ENCODE peak calls at places on chromosomes 1 and 21, in four cellular contexts. One of them, this sample, is unnamed.

GRCh38 chr1:20192364-20192763 is 6.0 kb upstream of the PLA2G2C start:
- DNase-seq in uterus: no peak
- DNase-seq in mammary epithelial cell: peak
- DNase-seq in cardiac muscle cell: no peak
- DNase-seq in this sample: no peak

GRCh38 chr1:18174016-18174415 is 66.4 kb downstream of the IGSF21 start:
- DNase-seq in uterus: no peak
- DNase-seq in mammary epithelial cell: no peak
- DNase-seq in cardiac muscle cell: no peak
- DNase-seq in this sample: no peak

GRCh38 chr1:70528591-70529333 is 117.7 kb downstream of the CTH start:
- DNase-seq in uterus: peak
- DNase-seq in mammary epithelial cell: peak
- DNase-seq in cardiac muscle cell: peak
- DNase-seq in this sample: no peak

GRCh38 chr1:167052389-167052788 is 37.8 kb downstream of the GPA33 start:
- DNase-seq in uterus: no peak
- DNase-seq in mammary epithelial cell: no peak
- DNase-seq in cardiac muscle cell: peak
- DNase-seq in this sample: no peak

GRCh38 chr1:85179517-85179916 is 21.3 kb downstream of the SYDE2 start:
- DNase-seq in uterus: no peak
- DNase-seq in mammary epithelial cell: no peak
- DNase-seq in cardiac muscle cell: no peak
- DNase-seq in this sample: no peak

GRCh38 chr1:59043796-59044195 is 253.1 kb upstream of the FGGY start:
- DNase-seq in uterus: peak
- DNase-seq in mammary epithelial cell: peak
- DNase-seq in cardiac muscle cell: no peak
- DNase-seq in this sample: peak

GRCh38 chr1:205565799-205566198 is 61.3 kb downstream of the CDK18 start:
- DNase-seq in uterus: no peak
- DNase-seq in mammary epithelial cell: no peak
- DNase-seq in cardiac muscle cell: no peak
- DNase-seq in this sample: no peak

GRCh38 chr1:92577251-92577895 is 90.6 kb upstream of the GFI1 start:
- DNase-seq in uterus: no peak
- DNase-seq in mammary epithelial cell: peak
- DNase-seq in cardiac muscle cell: no peak
- DNase-seq in this sample: no peak

GRCh38 chr1:76023669-76024407 is 50.7 kb upstream of the ST6GALNAC3 start:
- DNase-seq in uterus: no peak
- DNase-seq in mammary epithelial cell: peak
- DNase-seq in cardiac muscle cell: no peak
- DNase-seq in this sample: no peak

GRCh38 chr1:28339551-28339950 is 10.7 kb downstream of the MED18 start:
- DNase-seq in uterus: no peak
- DNase-seq in mammary epithelial cell: no peak
- DNase-seq in cardiac muscle cell: no peak
- DNase-seq in this sample: no peak

GRCh38 chr21:44497641-44498243 is 42.3 kb downstream of the KRTAP10-1 start:
- DNase-seq in uterus: no peak
- DNase-seq in mammary epithelial cell: no peak
- DNase-seq in cardiac muscle cell: no peak
- DNase-seq in this sample: peak

GRCh38 chr1:243786546-243786945 is 63.5 kb downstream of the AKT3 start:
- DNase-seq in uterus: no peak
- DNase-seq in mammary epithelial cell: peak
- DNase-seq in cardiac muscle cell: no peak
- DNase-seq in this sample: no peak

GRCh38 chr1:18480315-18481189 is at the start of gene KLHDC7A:
- DNase-seq in uterus: no peak
- DNase-seq in mammary epithelial cell: peak
- DNase-seq in cardiac muscle cell: peak
- DNase-seq in this sample: no peak

GRCh38 chr1:28565040-28565439 is 12.2 kb downstream of the TRNAU1AP start:
- DNase-seq in uterus: no peak
- DNase-seq in mammary epithelial cell: no peak
- DNase-seq in cardiac muscle cell: no peak
- DNase-seq in this sample: no peak

GRCh38 chr1:227428803-227429202 is 110.5 kb upstream of the CDC42BPA start:
- DNase-seq in uterus: peak
- DNase-seq in mammary epithelial cell: no peak
- DNase-seq in cardiac muscle cell: no peak
- DNase-seq in this sample: no peak

GRCh38 chr1:150973826-150974579 is 632 bp downstream of the CERS2 start:
- DNase-seq in uterus: peak
- DNase-seq in mammary epithelial cell: peak
- DNase-seq in cardiac muscle cell: peak
- DNase-seq in this sample: peak

GRCh38 chr1:160127865-160128523 is 12.4 kb downstream of the ATP1A2 start:
- DNase-seq in uterus: no peak
- DNase-seq in mammary epithelial cell: no peak
- DNase-seq in cardiac muscle cell: no peak
- DNase-seq in this sample: peak

GRCh38 chr1:54543729-54544496 is 4.1 kb upstream of the ACOT11 start:
- DNase-seq in uterus: no peak
- DNase-seq in mammary epithelial cell: peak
- DNase-seq in cardiac muscle cell: no peak
- DNase-seq in this sample: no peak

GRCh38 chr1:153598309-153599172 is 14.4 kb downstream of the S100A16 start:
- DNase-seq in uterus: no peak
- DNase-seq in mammary epithelial cell: peak
- DNase-seq in cardiac muscle cell: no peak
- DNase-seq in this sample: no peak

GRCh38 chr1:207454046-207454964 is at the start of gene CR2:
- DNase-seq in uterus: no peak
- DNase-seq in mammary epithelial cell: peak
- DNase-seq in cardiac muscle cell: peak
- DNase-seq in this sample: peak

GRCh38 chr1:172662464-172663109 is 3.7 kb downstream of the FASLG start:
- DNase-seq in uterus: no peak
- DNase-seq in mammary epithelial cell: peak
- DNase-seq in cardiac muscle cell: no peak
- DNase-seq in this sample: peak

GRCh38 chr1:246680696-246681127 is 43.5 kb upstream of the SCCPDH start:
- DNase-seq in uterus: no peak
- DNase-seq in mammary epithelial cell: no peak
- DNase-seq in cardiac muscle cell: no peak
- DNase-seq in this sample: no peak

GRCh38 chr1:32981003-32981909 is 16.6 kb upstream of the RNF19B start:
- DNase-seq in uterus: peak
- DNase-seq in mammary epithelial cell: peak
- DNase-seq in cardiac muscle cell: no peak
- DNase-seq in this sample: no peak

GRCh38 chr1:6112690-6113005 is 67.0 kb downstream of the KCNAB2 start:
- DNase-seq in uterus: no peak
- DNase-seq in mammary epithelial cell: no peak
- DNase-seq in cardiac muscle cell: no peak
- DNase-seq in this sample: no peak

GRCh38 chr21:33510826-33511225 is 19.3 kb upstream of the DNAJC28 start:
- DNase-seq in uterus: no peak
- DNase-seq in mammary epithelial cell: no peak
- DNase-seq in cardiac muscle cell: no peak
- DNase-seq in this sample: no peak

GRCh38 chr21:33512481-33512880 is 21.0 kb upstream of the DNAJC28 start:
- DNase-seq in uterus: no peak
- DNase-seq in mammary epithelial cell: no peak
- DNase-seq in cardiac muscle cell: no peak
- DNase-seq in this sample: no peak

GRCh38 chr21:33518899-33519298 is 23.0 kb downstream of the GART start:
- DNase-seq in uterus: no peak
- DNase-seq in mammary epithelial cell: no peak
- DNase-seq in cardiac muscle cell: no peak
- DNase-seq in this sample: no peak

DNA sequence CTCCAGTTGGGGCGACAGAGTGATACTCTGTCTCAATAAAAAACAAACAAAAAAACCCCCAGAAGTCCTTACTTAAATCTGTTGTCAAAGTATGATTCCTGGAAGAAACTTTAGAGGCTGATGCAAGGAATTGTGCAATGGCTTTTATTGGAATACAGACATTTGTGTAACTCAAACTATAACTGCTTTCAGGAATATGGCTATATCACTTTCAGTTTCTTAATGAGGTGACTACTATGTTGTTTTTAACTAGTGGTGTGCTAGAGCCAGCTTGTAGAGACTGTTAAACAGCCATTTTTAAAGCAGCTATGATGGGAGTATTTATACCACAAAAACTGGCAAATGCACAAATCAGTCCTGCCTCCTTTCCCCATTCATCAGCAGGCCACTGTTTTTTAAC is 22.7 kb upstream of the DNAJC28 start:
- DNase-seq in uterus: no peak
- DNase-seq in mammary epithelial cell: no peak
- DNase-seq in cardiac muscle cell: no peak
- DNase-seq in this sample: no peak
- H3K27ac ChIP-seq in uterus: no peak
- H3K27ac ChIP-seq in mammary epithelial cell: no peak
- H3K27ac ChIP-seq in cardiac muscle cell: no peak
- H3K27ac ChIP-seq in this sample: no peak

GRCh38 chr1:155256101-155256852 is 994 bp upstream of the ENTREP3 start:
- DNase-seq in uterus: no peak
- DNase-seq in mammary epithelial cell: no peak
- DNase-seq in cardiac muscle cell: no peak
- DNase-seq in this sample: no peak
- H3K4me3 ChIP-seq in uterus: no peak
- H3K4me3 ChIP-seq in mammary epithelial cell: no peak
- H3K4me3 ChIP-seq in cardiac muscle cell: no peak
- H3K4me3 ChIP-seq in this sample: peak

GRCh38 chr1:56416385-56416972 is 162.9 kb downstream of the PLPP3 start:
- DNase-seq in uterus: no peak
- DNase-seq in mammary epithelial cell: no peak
- DNase-seq in cardiac muscle cell: no peak
- DNase-seq in this sample: no peak
- TF ChIP-seq CTCF in uterus: no peak
- TF ChIP-seq CTCF in mammary epithelial cell: no peak
- TF ChIP-seq CTCF in cardiac muscle cell: peak
- TF ChIP-seq CTCF in this sample: no peak

GRCh38 chr1:9822490-9822889 is 1.3 kb downstream of the CLSTN1 start:
- DNase-seq in uterus: no peak
- DNase-seq in mammary epithelial cell: no peak
- DNase-seq in cardiac muscle cell: no peak
- DNase-seq in this sample: no peak
- H3K27ac ChIP-seq in uterus: peak
- H3K27ac ChIP-seq in mammary epithelial cell: peak
- H3K27ac ChIP-seq in cardiac muscle cell: no peak
- H3K27ac ChIP-seq in this sample: no peak

This sample was measured in psoas muscle.